ENCODE peak calls at places on chromosome 18, in five cellular contexts. Z is mucosa of descending colon, B is mammary epithelial cell, S is astrocyte of the spinal cord, L is epithelial cell of esophagus. P is an unnamed sample.
A peak's percentile ranks its signal among the peaks of the same experiment; 100 is the strongest.

GRCh38 chr18:71807586-71807985 is 736.6 kb downstream of the CBLN2 start:
- DNase-seq in Z (no peak), B (no peak), S (no peak), L (no peak), P (no peak)

GRCh38 chr18:6976935-6977334 is 140.7 kb downstream of the LAMA1 start:
- DNase-seq in Z (no peak), B (no peak), S (no peak), L (no peak), P (no peak)

GRCh38 chr18:59994357-59994756 is 94.6 kb downstream of the PMAIP1 start:
- DNase-seq in Z (no peak), B (no peak), S (peak; percentile 28), L (peak; percentile 19), P (no peak)

GRCh38 chr18:57802869-57803118 is 321 bp downstream of the ATP8B1 start:
- DNase-seq in Z (no peak), B (no peak), S (no peak), L (no peak), P (no peak)

GRCh38 chr18:49884959-49885358 is 71.6 kb upstream of the ACAA2 start:
- DNase-seq in Z (no peak), B (peak; percentile 87), S (peak; percentile 15), L (peak; percentile 77), P (no peak)

GRCh38 chr18:42298744-42299685 is 344.0 kb downstream of the PIK3C3 start:
- DNase-seq in Z (peak; percentile 85), B (peak; percentile 43), S (peak; percentile 84), L (peak; percentile 73), P (peak; percentile 39)

GRCh38 chr18:74457043-74457742 is at the start of gene DIPK1C:
- DNase-seq in Z (no peak), B (no peak), S (peak; percentile 2), L (no peak), P (no peak)

GRCh38 chr18:48815182-48815520 is 135.6 kb downstream of the SMAD7 start:
- DNase-seq in Z (no peak), B (no peak), S (no peak), L (no peak), P (no peak)

GRCh38 chr18:79747156-79747845 is 50.4 kb upstream of the KCNG2 start:
- DNase-seq in Z (no peak), B (no peak), S (no peak), L (no peak), P (no peak)

GRCh38 chr18:79389689-79390088 is 6.0 kb upstream of the NFATC1 start:
- DNase-seq in Z (no peak), B (no peak), S (no peak), L (no peak), P (no peak)

DNA sequence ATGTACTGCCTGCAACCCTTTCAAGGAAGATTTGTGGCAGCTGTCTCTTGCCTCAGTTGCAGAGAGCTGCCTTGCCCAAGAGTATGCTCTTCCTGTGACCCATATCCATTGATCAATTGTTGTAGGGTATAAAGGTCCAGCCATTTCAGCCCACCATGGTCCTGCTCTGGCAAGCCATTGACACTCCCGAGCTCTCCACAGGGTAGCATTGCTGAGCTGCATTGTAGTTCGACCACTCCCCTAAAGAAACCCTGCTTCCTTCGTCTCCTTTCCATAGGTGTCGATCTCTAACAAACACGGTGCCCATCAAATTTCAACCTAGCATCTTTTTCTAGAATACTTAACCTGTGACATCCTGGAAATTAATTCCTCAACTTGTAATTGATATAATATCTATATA is 104.9 kb upstream of the NDUFV2 start:
- DNase-seq in Z (no peak), B (no peak), S (no peak), L (no peak), P (no peak)
- TF ChIP-seq CTCF in Z (no peak), B (no peak), S (no peak), L (no peak), P (no peak)

GRCh38 chr18:36067118-36067957 is at the start of gene RPRD1A:
- DNase-seq in Z (peak; percentile 99), B (peak; percentile 91), S (peak; percentile 95), L (peak; percentile 96), P (peak; percentile 69)

GRCh38 chr18:36066731-36067117 is 635 bp downstream of the RPRD1A start:
- DNase-seq in Z (no peak), B (no peak), S (no peak), L (no peak), P (no peak)

GRCh38 chr18:36064027-36064808 is 3.1 kb downstream of the RPRD1A start:
- DNase-seq in Z (no peak), B (no peak), S (no peak), L (no peak), P (no peak)

GRCh38 chr18:36066001-36066400 is 1.4 kb downstream of the RPRD1A start:
- DNase-seq in Z (no peak), B (no peak), S (peak; percentile 9), L (no peak), P (no peak)
- H3K4me3 ChIP-seq in Z (no peak overlapping the region), B (peak overlapping the region; percentile 93), S (peak overlapping the region; percentile 97), L (peak overlapping the region; percentile 98), P (peak overlapping the region; percentile 88)

GRCh38 chr18:64330161-64330560 is 181.3 kb upstream of the LINC00305 start:
- DNase-seq in Z (no peak), B (no peak), S (no peak), L (no peak), P (no peak)
- TF ChIP-seq CTCF in Z (no peak), B (no peak), S (no peak), L (no peak), P (no peak)

GRCh38 chr18:28167835-28168349 is 9.0 kb downstream of the CDH2 start:
- DNase-seq in Z (no peak), B (no peak), S (no peak), L (no peak), P (no peak)

GRCh38 chr18:28164772-28165483 is 12.0 kb downstream of the CDH2 start:
- DNase-seq in Z (no peak), B (no peak), S (no peak), L (no peak), P (no peak)

GRCh38 chr18:28171837-28172236 is 5.1 kb downstream of the CDH2 start:
- DNase-seq in Z (no peak), B (no peak), S (no peak), L (no peak), P (no peak)

GRCh38 chr18:28163201-28163778 is 13.6 kb downstream of the CDH2 start:
- DNase-seq in Z (no peak), B (no peak), S (peak; percentile 73), L (peak; percentile 27), P (no peak)

GRCh38 chr18:28168725-28169124 is 8.2 kb downstream of the CDH2 start:
- DNase-seq in Z (no peak), B (no peak), S (no peak), L (no peak), P (no peak)
- H3K4me3 ChIP-seq in Z (no peak overlapping the region), B (no peak overlapping the region), S (no peak overlapping the region), L (no peak overlapping the region), P (no peak overlapping the region)

GRCh38 chr18:37662099-37662498 is 96.5 kb upstream of the CELF4 start:
- DNase-seq in Z (no peak), B (no peak), S (no peak), L (no peak), P (no peak)
- TF ChIP-seq CTCF in Z (no peak), B (no peak), S (no peak), L (no peak), P (no peak)

DNA sequence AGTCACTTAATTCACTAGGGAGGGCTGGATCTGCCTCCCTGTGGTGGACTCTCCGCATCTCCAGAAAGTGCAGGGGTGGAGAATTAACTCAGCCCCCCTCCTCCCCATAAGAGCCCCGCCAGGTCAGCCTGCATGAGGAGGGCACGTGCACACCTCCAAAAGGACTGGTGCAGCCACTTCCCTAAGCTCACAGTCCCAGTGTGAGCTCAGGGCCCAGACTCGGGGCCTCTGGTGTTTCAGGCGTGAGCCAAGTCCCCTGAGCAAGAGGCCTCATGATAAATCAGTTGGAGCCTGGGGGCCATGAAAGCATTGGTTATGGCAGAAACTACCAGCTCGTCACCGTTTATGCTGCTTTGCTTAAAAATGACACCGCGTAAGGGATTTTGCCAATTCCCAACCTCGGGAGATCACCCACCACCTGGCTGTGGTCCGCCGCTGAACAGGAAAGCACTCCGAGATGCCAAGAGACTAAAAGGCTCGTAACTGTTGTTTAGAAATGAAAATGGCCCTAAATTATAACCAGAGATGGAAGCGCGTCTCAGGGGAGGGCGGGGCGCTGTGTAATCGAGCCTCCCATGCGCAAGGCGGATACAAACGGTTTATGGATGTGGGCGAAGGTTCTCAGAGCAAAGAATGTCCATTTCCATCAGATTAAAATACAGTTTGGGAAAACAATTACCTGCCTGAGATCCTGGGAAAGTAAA is 141.6 kb downstream of the BCL2 start:
- DNase-seq in Z (peak; percentile 88), B (no peak), S (no peak), L (no peak), P (no peak)
- H3K4me3 ChIP-seq in Z (no peak overlapping the region), B (no peak overlapping the region), S (peak overlapping the region; percentile 20), L (no peak overlapping the region), P (no peak overlapping the region)

DNA sequence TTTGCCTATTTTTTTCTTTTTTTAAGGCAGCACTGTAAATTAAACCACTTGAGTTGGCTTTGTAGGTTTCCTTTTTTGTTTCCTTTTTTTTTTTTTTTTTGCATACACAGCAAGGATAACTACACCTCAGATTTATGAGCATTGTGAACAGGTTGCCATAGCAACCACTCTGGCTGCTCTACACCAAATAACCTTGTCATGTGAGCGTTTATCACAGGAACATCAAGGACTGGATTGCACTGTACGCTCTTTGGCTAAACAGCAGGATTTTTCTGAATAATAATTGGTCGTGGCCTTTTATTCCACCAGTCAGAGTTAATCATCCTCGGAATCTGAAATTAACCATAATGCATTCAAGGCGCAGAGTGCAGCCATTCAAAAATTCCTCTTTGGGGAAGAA is 199.1 kb upstream of the SLC14A2 start:
- DNase-seq in Z (peak; percentile 62), B (peak; percentile 32), S (peak; percentile 19), L (no peak), P (no peak)
- TF ChIP-seq CTCF in Z (no peak), B (no peak), S (no peak), L (no peak), P (no peak)

P was measured in HFF-Myc.